ENCODE peak calls at places on chromosomes 13 and 19, in eight cellular contexts. C, T, O, R, M, D, V and F are unnamed samples.

GRCh38 chr13:41492432-41493267 is 35.3 kb downstream of the RGCC start:
- DNase-seq in C (no peak), T (no peak), O (no peak), R (no peak), M (no peak), D (no peak), V (no peak), F (no peak)

GRCh38 chr13:46553521-46553885 is 533 bp downstream of the LRCH1 start:
- DNase-seq in C (peak), T (no peak), O (no peak), R (no peak), M (peak), D (no peak), V (peak), F (no peak)

GRCh38 chr13:51435002-51435578 is 17.7 kb downstream of the INTS6 start:
- DNase-seq in C (peak), T (no peak), O (peak), R (no peak), M (no peak), D (no peak), V (no peak), F (no peak)

GRCh38 chr19:15251749-15252397 is 19.6 kb upstream of the EPHX3 start:
- DNase-seq in C (peak), T (peak), O (peak), R (peak), M (no peak), D (peak), V (peak), F (no peak)

GRCh38 chr13:59494560-59494970 is 669.2 kb downstream of the DIAPH3 start:
- DNase-seq in C (no peak), T (no peak), O (peak), R (peak), M (no peak), D (peak), V (no peak), F (no peak)

GRCh38 chr19:49106648-49107135 is 7.5 kb upstream of the LIN7B start:
- DNase-seq in C (peak), T (no peak), O (peak), R (peak), M (peak), D (peak), V (peak), F (no peak)

GRCh38 chr19:34722353-34722752 is 11.7 kb upstream of the ZNF181 start:
- DNase-seq in C (no peak), T (no peak), O (no peak), R (no peak), M (no peak), D (no peak), V (no peak), F (no peak)

GRCh38 chr13:97849305-97849704 is 104.2 kb upstream of the IPO5 start:
- DNase-seq in C (peak), T (no peak), O (peak), R (no peak), M (no peak), D (no peak), V (no peak), F (no peak)

GRCh38 chr19:42005504-42005903 is 11.5 kb upstream of the ATP1A3 start:
- DNase-seq in C (no peak), T (no peak), O (no peak), R (no peak), M (no peak), D (no peak), V (no peak), F (no peak)

GRCh38 chr13:49746111-49746510 is 46.4 kb downstream of the KPNA3 start:
- DNase-seq in C (no peak), T (no peak), O (no peak), R (no peak), M (no peak), D (no peak), V (no peak), F (no peak)

GRCh38 chr19:52679598-52679997 is 41.4 kb upstream of the ZNF83 start:
- DNase-seq in C (no peak), T (no peak), O (no peak), R (no peak), M (no peak), D (no peak), V (no peak), F (no peak)

GRCh38 chr19:18135712-18136584 is 17.0 kb upstream of the PIK3R2 start:
- DNase-seq in C (peak), T (no peak), O (no peak), R (no peak), M (no peak), D (no peak), V (no peak), F (no peak)

GRCh38 chr13:40389081-40389641 is 277.3 kb downstream of the FOXO1 start:
- DNase-seq in C (no peak), T (no peak), O (no peak), R (no peak), M (peak), D (no peak), V (peak), F (no peak)

GRCh38 chr19:2552859-2553258 is 76.9 kb downstream of the GADD45B start:
- DNase-seq in C (no peak), T (peak), O (peak), R (peak), M (peak), D (no peak), V (no peak), F (no peak)

GRCh38 chr13:87777395-87777794 is 106.2 kb downstream of the SLITRK5 start:
- DNase-seq in C (peak), T (no peak), O (no peak), R (no peak), M (no peak), D (peak), V (no peak), F (no peak)

GRCh38 chr19:41328157-41328817 is 18.3 kb downstream of the CCDC97 start:
- DNase-seq in C (no peak), T (no peak), O (peak), R (no peak), M (peak), D (no peak), V (no peak), F (no peak)

GRCh38 chr19:39596911-39597310 is 5.4 kb upstream of the LGALS13 start:
- DNase-seq in C (no peak), T (no peak), O (no peak), R (no peak), M (no peak), D (no peak), V (no peak), F (no peak)

GRCh38 chr19:46915386-46915785 is 54.6 kb downstream of the ARHGAP35 start:
- DNase-seq in C (no peak), T (no peak), O (no peak), R (no peak), M (no peak), D (no peak), V (no peak), F (no peak)

GRCh38 chr19:49793561-49793840 is 19.6 kb downstream of the FUZ start:
- DNase-seq in C (no peak), T (no peak), O (no peak), R (no peak), M (peak), D (no peak), V (no peak), F (peak)

GRCh38 chr19:11699931-11700794 is 38.6 kb downstream of the ZNF823 start:
- DNase-seq in C (peak), T (no peak), O (peak), R (no peak), M (no peak), D (peak), V (peak), F (no peak)

GRCh38 chr13:48585456-48585840 is 52.6 kb upstream of the RCBTB2 start:
- DNase-seq in C (peak), T (no peak), O (peak), R (no peak), M (no peak), D (peak), V (peak), F (peak)

GRCh38 chr13:106139407-106139806 is 396.1 kb downstream of the EFNB2 start:
- DNase-seq in C (no peak), T (no peak), O (peak), R (no peak), M (no peak), D (no peak), V (no peak), F (no peak)

GRCh38 chr13:30529085-30529815 is 63.5 kb upstream of the HMGB1 start:
- DNase-seq in C (peak), T (no peak), O (no peak), R (no peak), M (no peak), D (no peak), V (no peak), F (no peak)

GRCh38 chr13:59706101-59706976 is 457.4 kb downstream of the DIAPH3 start:
- DNase-seq in C (no peak), T (no peak), O (no peak), R (no peak), M (no peak), D (no peak), V (no peak), F (no peak)